ENCODE peak calls at places on chromosomes 4 and X, in four cellular contexts. One of them, this sample, is unnamed.

GRCh38 chr4:13084210-13084609 is 399.9 kb downstream of the RAB28 start:
- DNase-seq in astrocyte of the hippocampus: no peak
- DNase-seq in H54: no peak
- DNase-seq in activated naive CD4-positive, alpha-beta T cell treated with Interleukin-2 at 50 U/mL for 16 hours: no peak
- DNase-seq in this sample: no peak

GRCh38 chr4:119025440-119025839 is 110.2 kb upstream of the MYOZ2 start:
- DNase-seq in astrocyte of the hippocampus: peak
- DNase-seq in H54: no peak
- DNase-seq in activated naive CD4-positive, alpha-beta T cell treated with Interleukin-2 at 50 U/mL for 16 hours: no peak
- DNase-seq in this sample: no peak

GRCh38 chr4:151690164-151690856 is 70.5 kb downstream of the GATB start:
- DNase-seq in astrocyte of the hippocampus: peak
- DNase-seq in H54: no peak
- DNase-seq in activated naive CD4-positive, alpha-beta T cell treated with Interleukin-2 at 50 U/mL for 16 hours: no peak
- DNase-seq in this sample: no peak

GRCh38 chrX:24146283-24146865 is 3.2 kb upstream of the ZFX start:
- DNase-seq in astrocyte of the hippocampus: peak
- DNase-seq in H54: no peak
- DNase-seq in activated naive CD4-positive, alpha-beta T cell treated with Interleukin-2 at 50 U/mL for 16 hours: no peak
- DNase-seq in this sample: no peak

GRCh38 chrX:107448625-107449468 is 605 bp upstream of the FRMPD3 start:
- DNase-seq in astrocyte of the hippocampus: peak
- DNase-seq in H54: no peak
- DNase-seq in activated naive CD4-positive, alpha-beta T cell treated with Interleukin-2 at 50 U/mL for 16 hours: no peak
- DNase-seq in this sample: no peak

GRCh38 chr4:27568236-27568951 is 707.8 kb downstream of the STIM2 start:
- DNase-seq in astrocyte of the hippocampus: no peak
- DNase-seq in H54: no peak
- DNase-seq in activated naive CD4-positive, alpha-beta T cell treated with Interleukin-2 at 50 U/mL for 16 hours: no peak
- DNase-seq in this sample: no peak

GRCh38 chr4:110852793-110853192 is 229.9 kb upstream of the PITX2 start:
- DNase-seq in astrocyte of the hippocampus: no peak
- DNase-seq in H54: no peak
- DNase-seq in activated naive CD4-positive, alpha-beta T cell treated with Interleukin-2 at 50 U/mL for 16 hours: no peak
- DNase-seq in this sample: no peak

GRCh38 chr4:105797225-105797624 is 88.6 kb downstream of the GSTCD start:
- DNase-seq in astrocyte of the hippocampus: no peak
- DNase-seq in H54: no peak
- DNase-seq in activated naive CD4-positive, alpha-beta T cell treated with Interleukin-2 at 50 U/mL for 16 hours: no peak
- DNase-seq in this sample: no peak

GRCh38 chr4:72319596-72319995 is 249.4 kb downstream of the ADAMTS3 start:
- DNase-seq in astrocyte of the hippocampus: no peak
- DNase-seq in H54: no peak
- DNase-seq in activated naive CD4-positive, alpha-beta T cell treated with Interleukin-2 at 50 U/mL for 16 hours: no peak
- DNase-seq in this sample: peak

GRCh38 chr4:337932-338758 is 531 bp downstream of the ZNF141 start:
- DNase-seq in astrocyte of the hippocampus: peak
- DNase-seq in H54: no peak
- DNase-seq in activated naive CD4-positive, alpha-beta T cell treated with Interleukin-2 at 50 U/mL for 16 hours: peak
- DNase-seq in this sample: no peak

GRCh38 chr4:38949416-38950051 is 81.9 kb downstream of the FAM114A1 start:
- DNase-seq in astrocyte of the hippocampus: peak
- DNase-seq in H54: no peak
- DNase-seq in activated naive CD4-positive, alpha-beta T cell treated with Interleukin-2 at 50 U/mL for 16 hours: peak
- DNase-seq in this sample: no peak

GRCh38 chr4:59553063-59553738 is 1646.9 kb upstream of the ADGRL3 start:
- DNase-seq in astrocyte of the hippocampus: peak
- DNase-seq in H54: peak
- DNase-seq in activated naive CD4-positive, alpha-beta T cell treated with Interleukin-2 at 50 U/mL for 16 hours: no peak
- DNase-seq in this sample: no peak

GRCh38 chr4:7894677-7895181 is 44.9 kb downstream of the AFAP1 start:
- DNase-seq in astrocyte of the hippocampus: no peak
- DNase-seq in H54: no peak
- DNase-seq in activated naive CD4-positive, alpha-beta T cell treated with Interleukin-2 at 50 U/mL for 16 hours: no peak
- DNase-seq in this sample: no peak

GRCh38 chr4:161577604-161578301 is 586.0 kb downstream of the FSTL5 start:
- DNase-seq in astrocyte of the hippocampus: peak
- DNase-seq in H54: no peak
- DNase-seq in activated naive CD4-positive, alpha-beta T cell treated with Interleukin-2 at 50 U/mL for 16 hours: no peak
- DNase-seq in this sample: no peak

GRCh38 chr4:124710911-124711310 is 1.6 kb downstream of the ANKRD50 start:
- DNase-seq in astrocyte of the hippocampus: peak
- DNase-seq in H54: no peak
- DNase-seq in activated naive CD4-positive, alpha-beta T cell treated with Interleukin-2 at 50 U/mL for 16 hours: no peak
- DNase-seq in this sample: peak

GRCh38 chr4:76658231-76659102 is 223.4 kb downstream of the SHROOM3 start:
- DNase-seq in astrocyte of the hippocampus: peak
- DNase-seq in H54: no peak
- DNase-seq in activated naive CD4-positive, alpha-beta T cell treated with Interleukin-2 at 50 U/mL for 16 hours: no peak
- DNase-seq in this sample: no peak

GRCh38 chr4:174538123-174538875 is 16.0 kb upstream of the HPGD start:
- DNase-seq in astrocyte of the hippocampus: no peak
- DNase-seq in H54: no peak
- DNase-seq in activated naive CD4-positive, alpha-beta T cell treated with Interleukin-2 at 50 U/mL for 16 hours: no peak
- DNase-seq in this sample: no peak